ENCODE peak calls at places on chromosomes 16 and 17, in four cellular contexts. One of them, this sample, is unnamed.

GRCh38 chr16:79607587-79607986 is 7.0 kb upstream of the MAF start:
- DNase-seq in retinal pigment epithelial cell: no peak
- DNase-seq in prostate gland: no peak
- DNase-seq in lower lobe of right lung: no peak
- DNase-seq in this sample: no peak

GRCh38 chr17:77128895-77129567 is 11.7 kb upstream of the SEC14L1 start:
- DNase-seq in retinal pigment epithelial cell: peak
- DNase-seq in prostate gland: no peak
- DNase-seq in lower lobe of right lung: no peak
- DNase-seq in this sample: no peak

GRCh38 chr16:58684354-58685083 is at the start of gene SLC38A7:
- DNase-seq in retinal pigment epithelial cell: peak
- DNase-seq in prostate gland: peak
- DNase-seq in lower lobe of right lung: peak
- DNase-seq in this sample: peak

GRCh38 chr17:47208744-47209488 is at the start of gene MYL4:
- DNase-seq in retinal pigment epithelial cell: no peak
- DNase-seq in prostate gland: no peak
- DNase-seq in lower lobe of right lung: no peak
- DNase-seq in this sample: no peak

GRCh38 chr17:44971776-44972483 is 3.8 kb upstream of the C1QL1 start:
- DNase-seq in retinal pigment epithelial cell: no peak
- DNase-seq in prostate gland: no peak
- DNase-seq in lower lobe of right lung: no peak
- DNase-seq in this sample: no peak

GRCh38 chr16:1413684-1414531 is 596 bp downstream of the UNKL start:
- DNase-seq in retinal pigment epithelial cell: no peak
- DNase-seq in prostate gland: no peak
- DNase-seq in lower lobe of right lung: peak
- DNase-seq in this sample: peak

GRCh38 chr16:49924078-49924477 is 68.2 kb upstream of the ZNF423 start:
- DNase-seq in retinal pigment epithelial cell: no peak
- DNase-seq in prostate gland: no peak
- DNase-seq in lower lobe of right lung: no peak
- DNase-seq in this sample: peak

GRCh38 chr17:64424318-64424717 is 24.6 kb upstream of the MILR1 start:
- DNase-seq in retinal pigment epithelial cell: no peak
- DNase-seq in prostate gland: no peak
- DNase-seq in lower lobe of right lung: no peak
- DNase-seq in this sample: no peak

GRCh38 chr17:35243459-35244204 is 760 bp downstream of the SLFN5 start:
- DNase-seq in retinal pigment epithelial cell: no peak
- DNase-seq in prostate gland: peak
- DNase-seq in lower lobe of right lung: peak
- DNase-seq in this sample: peak

GRCh38 chr17:17535957-17536356 is 39.8 kb upstream of the RASD1 start:
- DNase-seq in retinal pigment epithelial cell: no peak
- DNase-seq in prostate gland: peak
- DNase-seq in lower lobe of right lung: peak
- DNase-seq in this sample: peak

GRCh38 chr16:67881557-67882220 is 3.0 kb upstream of the NRN1L start:
- DNase-seq in retinal pigment epithelial cell: no peak
- DNase-seq in prostate gland: no peak
- DNase-seq in lower lobe of right lung: no peak
- DNase-seq in this sample: no peak

GRCh38 chr17:31792007-31792585 is 66.9 kb downstream of the COPRS start:
- DNase-seq in retinal pigment epithelial cell: no peak
- DNase-seq in prostate gland: no peak
- DNase-seq in lower lobe of right lung: no peak
- DNase-seq in this sample: no peak
- TF ChIP-seq CTCF in retinal pigment epithelial cell: no peak
- TF ChIP-seq CTCF in prostate gland: no peak
- TF ChIP-seq CTCF in lower lobe of right lung: no peak
- TF ChIP-seq CTCF in this sample: no peak

GRCh38 chr16:85634747-85635544 is 21.8 kb downstream of the GSE1 start:
- DNase-seq in retinal pigment epithelial cell: no peak
- DNase-seq in prostate gland: no peak
- DNase-seq in lower lobe of right lung: no peak
- DNase-seq in this sample: no peak
- TF ChIP-seq CTCF in retinal pigment epithelial cell: peak
- TF ChIP-seq CTCF in prostate gland: no peak
- TF ChIP-seq CTCF in lower lobe of right lung: no peak
- TF ChIP-seq CTCF in this sample: no peak

DNA sequence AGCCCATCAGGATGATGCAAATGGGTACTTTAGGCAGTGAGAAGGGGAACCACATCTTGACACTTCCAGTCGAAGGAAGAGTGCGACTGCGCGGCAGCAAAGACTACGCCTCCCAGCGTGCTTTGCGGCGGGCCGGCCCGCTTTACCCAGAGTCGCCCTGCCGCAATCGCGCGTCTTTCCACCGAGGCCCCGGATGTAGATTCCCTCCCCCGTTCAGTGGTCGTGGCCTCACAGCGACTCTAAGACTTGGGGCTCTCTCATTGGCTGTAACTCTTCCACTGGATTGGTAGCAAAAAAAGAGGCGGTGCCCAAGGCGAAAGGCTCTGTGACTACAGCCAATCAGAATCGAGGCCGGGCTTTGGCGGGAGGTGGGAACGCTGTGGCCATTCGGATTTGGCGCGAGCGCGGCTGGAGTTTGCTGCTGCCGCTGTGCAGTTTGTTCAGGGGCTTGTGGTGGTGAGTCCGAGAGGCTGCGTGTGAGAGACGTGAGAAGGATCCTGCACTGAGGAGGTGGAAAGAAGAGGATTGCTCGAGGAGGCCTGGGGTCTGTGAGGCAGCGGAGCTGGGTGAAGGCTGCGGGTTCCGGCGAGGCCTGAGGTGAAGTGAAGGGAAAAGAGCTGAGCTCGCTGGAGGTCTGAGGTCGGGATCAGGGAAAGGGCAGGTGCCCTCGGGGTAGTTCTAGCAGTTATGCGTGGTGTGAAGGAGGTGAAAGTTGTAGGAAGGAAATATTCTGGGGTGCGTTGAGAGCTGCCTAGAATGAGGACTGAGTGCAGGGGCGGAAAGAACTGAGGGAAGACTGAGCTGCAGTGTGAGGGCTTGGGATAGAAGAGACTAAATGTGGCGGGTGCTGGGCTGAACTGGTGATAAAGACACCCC is at the start of gene CDC6:
- DNase-seq in retinal pigment epithelial cell: peak
- DNase-seq in prostate gland: peak
- DNase-seq in lower lobe of right lung: peak
- DNase-seq in this sample: peak
- TF ChIP-seq CTCF in retinal pigment epithelial cell: no peak
- TF ChIP-seq CTCF in prostate gland: no peak
- TF ChIP-seq CTCF in lower lobe of right lung: no peak
- TF ChIP-seq CTCF in this sample: no peak

DNA sequence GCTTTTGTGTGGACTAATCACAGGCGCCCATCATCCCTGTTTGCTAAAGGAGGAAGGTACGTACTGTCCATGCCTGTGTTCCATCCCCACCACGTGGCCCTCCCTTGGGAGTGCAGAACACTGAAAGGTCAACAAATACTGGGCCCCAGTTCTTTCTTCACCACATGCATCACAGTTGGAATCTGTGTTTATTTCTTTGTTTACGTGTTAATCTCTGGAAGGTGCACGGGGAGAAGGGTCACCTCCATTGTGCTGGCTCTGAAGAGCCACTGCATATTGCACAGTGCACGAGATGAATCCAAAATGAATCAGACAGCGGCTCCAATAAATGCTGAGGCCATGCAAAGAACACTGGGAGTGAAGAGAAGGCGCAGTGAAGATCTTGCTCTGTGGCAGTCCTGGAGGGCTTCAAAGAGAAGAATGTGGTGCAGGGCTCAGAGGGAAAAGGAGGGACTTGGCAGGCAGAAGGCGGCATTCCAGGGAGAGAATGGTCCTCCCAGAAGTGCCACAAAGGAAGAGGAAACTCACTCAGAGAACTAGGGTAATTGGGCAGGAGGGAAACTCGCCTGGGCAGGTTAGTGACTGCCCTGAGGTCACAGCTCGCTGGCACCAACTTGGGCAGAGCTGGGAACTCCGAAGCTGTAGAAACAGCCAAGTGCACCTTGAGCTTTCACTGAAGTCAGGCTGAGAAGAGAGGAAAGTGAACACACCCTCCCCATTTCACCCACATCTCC is 3.7 kb downstream of the RPH3AL start:
- DNase-seq in retinal pigment epithelial cell: no peak
- DNase-seq in prostate gland: peak
- DNase-seq in lower lobe of right lung: peak
- DNase-seq in this sample: no peak
- TF ChIP-seq CTCF in retinal pigment epithelial cell: no peak
- TF ChIP-seq CTCF in prostate gland: no peak
- TF ChIP-seq CTCF in lower lobe of right lung: no peak
- TF ChIP-seq CTCF in this sample: no peak

GRCh38 chr16:75111514-75112280 is 4.9 kb downstream of the LDHD start:
- DNase-seq in retinal pigment epithelial cell: no peak
- DNase-seq in prostate gland: no peak
- DNase-seq in lower lobe of right lung: peak
- DNase-seq in this sample: peak
- TF ChIP-seq CTCF in retinal pigment epithelial cell: no peak
- TF ChIP-seq CTCF in prostate gland: no peak
- TF ChIP-seq CTCF in lower lobe of right lung: peak
- TF ChIP-seq CTCF in this sample: no peak

DNA sequence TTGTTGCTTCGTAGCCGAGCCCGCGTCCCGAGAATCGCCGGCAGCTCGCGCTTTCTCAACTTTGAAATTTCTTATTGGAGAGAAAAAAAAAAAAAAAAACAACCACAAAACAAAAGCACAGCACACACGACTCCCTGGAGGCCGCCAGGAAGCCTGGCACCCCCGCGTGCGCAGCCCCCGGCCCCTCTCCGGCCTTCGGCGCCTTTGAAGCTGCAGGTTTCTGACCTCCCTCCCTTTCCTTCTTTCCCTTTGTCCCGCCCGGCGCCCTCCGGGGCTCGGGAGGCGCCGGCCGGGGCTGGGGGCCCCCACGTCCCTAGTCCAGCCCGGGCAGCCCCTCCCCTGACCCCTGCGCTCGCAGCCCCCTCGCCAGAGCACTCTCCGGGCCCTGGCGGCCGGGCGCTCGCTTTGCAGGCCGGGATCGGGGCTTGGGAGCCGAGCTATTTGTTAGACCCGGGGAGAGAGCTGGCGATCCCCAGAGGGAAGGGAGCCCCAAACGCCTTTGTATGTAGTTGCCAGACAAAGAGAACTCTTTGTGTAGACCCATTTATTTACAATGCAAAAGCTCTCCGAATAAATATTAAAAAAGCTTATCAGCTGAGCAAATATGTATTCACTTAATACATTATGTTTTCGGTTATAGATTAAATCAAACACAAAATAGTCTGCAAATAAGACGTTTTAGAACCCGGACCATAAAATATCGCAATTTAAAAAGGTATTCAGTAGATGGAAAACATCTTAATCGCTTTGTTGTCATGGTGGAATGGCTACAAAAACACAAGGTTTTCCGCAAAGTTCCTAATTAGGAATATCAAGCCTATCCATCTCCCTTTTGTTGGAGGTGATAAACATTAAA is 2.3 kb downstream of the BAHCC1 start:
- DNase-seq in retinal pigment epithelial cell: no peak
- DNase-seq in prostate gland: no peak
- DNase-seq in lower lobe of right lung: no peak
- DNase-seq in this sample: no peak
- TF ChIP-seq CTCF in retinal pigment epithelial cell: peak
- TF ChIP-seq CTCF in prostate gland: no peak
- TF ChIP-seq CTCF in lower lobe of right lung: peak
- TF ChIP-seq CTCF in this sample: peak

GRCh38 chr17:62715882-62716390 is 88.5 kb downstream of the MRC2 start:
- DNase-seq in retinal pigment epithelial cell: no peak
- DNase-seq in prostate gland: no peak
- DNase-seq in lower lobe of right lung: no peak
- DNase-seq in this sample: no peak
- TF ChIP-seq CTCF in retinal pigment epithelial cell: no peak
- TF ChIP-seq CTCF in prostate gland: no peak
- TF ChIP-seq CTCF in lower lobe of right lung: no peak
- TF ChIP-seq CTCF in this sample: no peak

GRCh38 chr17:54982399-54982798 is 13.8 kb downstream of the STXBP4 start:
- DNase-seq in retinal pigment epithelial cell: no peak
- DNase-seq in prostate gland: no peak
- DNase-seq in lower lobe of right lung: no peak
- DNase-seq in this sample: no peak
- TF ChIP-seq CTCF in retinal pigment epithelial cell: no peak
- TF ChIP-seq CTCF in prostate gland: no peak
- TF ChIP-seq CTCF in lower lobe of right lung: no peak
- TF ChIP-seq CTCF in this sample: no peak

DNA sequence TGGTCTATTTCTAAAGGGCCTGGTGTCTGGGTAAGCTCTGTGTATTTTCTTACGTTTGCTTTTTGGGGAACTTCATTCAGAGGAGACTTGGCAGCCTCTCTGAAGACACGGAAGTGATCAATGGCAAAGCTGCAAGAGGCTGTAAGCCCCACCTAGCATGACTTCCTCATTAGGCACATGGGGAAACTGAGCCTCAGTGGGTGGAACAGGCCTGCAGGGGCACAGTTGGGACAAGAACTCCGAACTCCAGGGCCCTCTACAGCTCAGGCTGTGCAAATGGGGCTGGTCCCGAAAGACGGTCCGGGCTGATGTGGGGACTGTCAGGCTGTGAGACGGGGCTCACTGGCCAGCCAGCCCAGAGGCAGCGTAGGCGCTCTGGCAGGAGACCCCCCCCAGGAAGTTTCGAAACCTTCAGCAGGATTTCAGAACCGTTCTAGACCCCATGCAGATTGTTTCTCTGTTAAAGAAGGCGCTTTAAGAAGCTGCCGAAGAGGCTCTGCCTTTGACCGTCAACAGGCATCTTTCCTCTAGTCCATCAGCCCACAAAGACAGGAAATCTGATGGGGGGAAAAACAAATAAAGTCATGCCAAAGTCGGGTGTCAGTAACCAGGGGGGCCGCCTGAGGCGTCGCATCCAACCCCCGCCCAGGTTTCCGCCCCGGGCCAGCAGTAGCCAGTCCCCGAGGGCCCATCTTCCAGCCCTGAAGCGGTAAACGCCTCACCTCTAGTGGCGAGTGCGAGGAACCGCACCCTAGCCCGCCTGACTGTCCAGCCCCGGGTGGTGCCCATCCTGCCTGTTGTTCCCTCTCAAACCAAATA is 79.8 kb upstream of the TBC1D3K start:
- DNase-seq in retinal pigment epithelial cell: no peak
- DNase-seq in prostate gland: peak
- DNase-seq in lower lobe of right lung: peak
- DNase-seq in this sample: peak
- TF ChIP-seq CTCF in retinal pigment epithelial cell: peak
- TF ChIP-seq CTCF in prostate gland: peak
- TF ChIP-seq CTCF in lower lobe of right lung: peak
- TF ChIP-seq CTCF in this sample: peak

This sample was measured in tibial artery.